ENCODE peak calls at places on chromosomes 16 and 17, in eight cellular contexts. U is OCI-LY7, T is SK-N-SH, D is PC-3, V is GM23338, W is Karpas-422, M is HCT116, R is hepatocyte. L is an unnamed sample. For H3K4me1 and H3K9me2, the result is how much of the 10 kb centered on the place peaks cover.

GRCh38 chr16:57377080-57377841 is 5.0 kb downstream of the CX3CL1 start:
- DNase-seq in U (peak), T (peak), D (peak), V (peak), W (peak), M (no peak), R (peak), L (no peak)

GRCh38 chr16:57567691-57568090 is 25.2 kb downstream of the ADGRG5 start:
- DNase-seq in U (no peak), T (no peak), D (no peak), V (no peak), W (no peak), M (no peak), R (no peak), L (no peak)

GRCh38 chr17:11853321-11854151 is 143.7 kb downstream of the ZNF18 start:
- DNase-seq in U (no peak), T (no peak), D (no peak), V (no peak), W (no peak), M (no peak), R (no peak), L (no peak)

GRCh38 chr16:71339481-71340171 is 18.9 kb upstream of the CALB2 start:
- DNase-seq in U (no peak), T (no peak), D (no peak), V (no peak), W (no peak), M (no peak), R (no peak), L (no peak)

GRCh38 chr16:83725313-83725712 is 82.5 kb upstream of the HSBP1 start:
- DNase-seq in U (no peak), T (no peak), D (no peak), V (no peak), W (no peak), M (no peak), R (no peak), L (no peak)

GRCh38 chr17:30278032-30278431 is 13.7 kb downstream of the BLMH start:
- DNase-seq in U (peak), T (peak), D (peak), V (peak), W (peak), M (no peak), R (peak), L (peak)

GRCh38 chr16:80176114-80176513 is 364.7 kb upstream of the DYNLRB2 start:
- DNase-seq in U (no peak), T (no peak), D (no peak), V (no peak), W (no peak), M (no peak), R (no peak), L (peak)

GRCh38 chr17:40532520-40533253 is 31.3 kb upstream of the TNS4 start:
- DNase-seq in U (no peak), T (no peak), D (no peak), V (no peak), W (no peak), M (no peak), R (no peak), L (no peak)

GRCh38 chr17:9195961-9196668 is 174.8 kb downstream of the NTN1 start:
- DNase-seq in U (no peak), T (no peak), D (peak), V (peak), W (no peak), M (no peak), R (peak), L (no peak)

GRCh38 chr17:4066210-4066609 is 76.6 kb downstream of the ZZEF1 start:
- DNase-seq in U (no peak), T (no peak), D (no peak), V (no peak), W (no peak), M (no peak), R (no peak), L (no peak)
- H3K4me1 ChIP-seq in U (under half), T (under half), D (under half), V (under half), W (under half), M (under half), R (under half), L (under half)

GRCh38 chr16:69111216-69111615 is 5.8 kb downstream of the HAS3 start:
- DNase-seq in U (no peak), T (no peak), D (no peak), V (no peak), W (no peak), M (no peak), R (no peak), L (no peak)

GRCh38 chr16:69108069-69108904 is 2.8 kb downstream of the HAS3 start:
- DNase-seq in U (no peak), T (peak), D (peak), V (peak), W (no peak), M (no peak), R (no peak), L (no peak)

GRCh38 chr16:69108905-69109252 is 3.4 kb downstream of the HAS3 start:
- DNase-seq in U (no peak), T (no peak), D (no peak), V (no peak), W (no peak), M (no peak), R (no peak), L (no peak)

GRCh38 chr16:69110406-69110805 is 5.0 kb downstream of the HAS3 start:
- DNase-seq in U (no peak), T (no peak), D (no peak), V (no peak), W (no peak), M (no peak), R (no peak), L (no peak)

GRCh38 chr16:69109486-69110270 is 4.2 kb downstream of the HAS3 start:
- DNase-seq in U (no peak), T (no peak), D (no peak), V (no peak), W (peak), M (no peak), R (no peak), L (no peak)
- H3K9me2 ChIP-seq in U (under half), T (under half), D (under half), V (under half), W (under half), M (under half), R (under half), L (under half)

GRCh38 chr17:72947475-72947874 is 145.0 kb downstream of the SLC39A11 start:
- DNase-seq in U (no peak), T (no peak), D (no peak), V (no peak), W (no peak), M (no peak), R (no peak), L (no peak)

GRCh38 chr17:72948115-72948514 is 144.4 kb downstream of the SLC39A11 start:
- DNase-seq in U (no peak), T (no peak), D (no peak), V (no peak), W (no peak), M (no peak), R (no peak), L (no peak)

GRCh38 chr17:72945468-72945867 is 147.0 kb downstream of the SLC39A11 start:
- DNase-seq in U (no peak), T (no peak), D (no peak), V (no peak), W (no peak), M (no peak), R (no peak), L (no peak)

GRCh38 chr17:72946696-72947095 is 145.8 kb downstream of the SLC39A11 start:
- DNase-seq in U (no peak), T (no peak), D (no peak), V (no peak), W (no peak), M (no peak), R (no peak), L (no peak)

GRCh38 chr17:72946126-72946525 is 146.4 kb downstream of the SLC39A11 start:
- DNase-seq in U (no peak), T (no peak), D (no peak), V (no peak), W (no peak), M (no peak), R (no peak), L (no peak)
- H3K4me1 ChIP-seq in U (under half), T (under half), D (under half), V (under half), W (under half), M (under half), R (under half), L (under half)

DNA sequence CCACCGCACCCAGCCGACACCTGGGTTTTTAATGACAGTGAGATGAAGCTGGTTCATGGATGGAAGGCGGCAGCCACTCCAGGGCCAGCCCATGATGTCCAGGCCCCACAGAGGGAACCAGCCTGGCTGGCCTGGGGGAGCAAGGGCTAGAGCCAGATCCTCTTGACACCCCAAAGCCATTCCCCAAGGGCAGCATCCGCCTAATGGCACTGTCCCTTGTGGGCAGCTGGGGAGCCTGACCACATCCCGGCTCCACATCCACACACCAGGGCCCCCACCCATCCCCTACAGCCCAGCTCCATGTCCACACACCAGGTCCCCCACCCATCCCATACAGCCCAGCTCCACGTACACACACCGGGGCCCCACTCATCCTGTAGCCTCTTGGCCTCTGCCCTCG is 53.3 kb upstream of the ACSF3 start:
- DNase-seq in U (no peak), T (no peak), D (no peak), V (no peak), W (no peak), M (no peak), R (no peak), L (no peak)
- H3K9me2 ChIP-seq in U (under half), T (under half), D (under half), V (under half), W (under half), M (under half), R (under half), L (under half)